ENCODE peak calls at places on chromosomes 7 and 10, in five cellular contexts. Y is mucosa of descending colon, S is A673, K is cardiac muscle cell, F is HAP-1. H is an unnamed sample. For H3K4me1, the result is how much of the 10 kb centered on the place peaks cover.

GRCh38 chr7:21946228-21946709 is 570 bp upstream of the CDCA7L start:
- DNase-seq in Y (no peak), S (no peak), K (no peak), F (no peak), H (no peak)

GRCh38 chr7:55477781-55478374 is 94.4 kb downstream of the VOPP1 start:
- DNase-seq in Y (no peak), S (no peak), K (no peak), F (no peak), H (peak)

GRCh38 chr7:131606346-131607290 is 50.2 kb upstream of the PODXL start:
- DNase-seq in Y (no peak), S (no peak), K (no peak), F (no peak), H (no peak)

GRCh38 chr10:34049887-34050286 is 715.4 kb upstream of the NRP1 start:
- DNase-seq in Y (no peak), S (peak), K (no peak), F (no peak), H (peak)

GRCh38 chr7:52925332-52925731 is 110.1 kb upstream of the POM121L12 start:
- DNase-seq in Y (no peak), S (no peak), K (no peak), F (no peak), H (no peak)

GRCh38 chr10:131909929-131910328 is 9.1 kb downstream of the PPP2R2D start:
- DNase-seq in Y (no peak), S (no peak), K (no peak), F (no peak), H (no peak)

GRCh38 chr10:85602713-85603112 is 763.9 kb downstream of the GRID1 start:
- DNase-seq in Y (no peak), S (no peak), K (no peak), F (no peak), H (peak)

GRCh38 chr10:60446070-60446833 is 56.6 kb upstream of the ANK3 start:
- DNase-seq in Y (no peak), S (no peak), K (no peak), F (no peak), H (no peak)

GRCh38 chr7:3683886-3684539 is 383.0 kb downstream of the SDK1 start:
- DNase-seq in Y (no peak), S (no peak), K (no peak), F (no peak), H (no peak)

DNA sequence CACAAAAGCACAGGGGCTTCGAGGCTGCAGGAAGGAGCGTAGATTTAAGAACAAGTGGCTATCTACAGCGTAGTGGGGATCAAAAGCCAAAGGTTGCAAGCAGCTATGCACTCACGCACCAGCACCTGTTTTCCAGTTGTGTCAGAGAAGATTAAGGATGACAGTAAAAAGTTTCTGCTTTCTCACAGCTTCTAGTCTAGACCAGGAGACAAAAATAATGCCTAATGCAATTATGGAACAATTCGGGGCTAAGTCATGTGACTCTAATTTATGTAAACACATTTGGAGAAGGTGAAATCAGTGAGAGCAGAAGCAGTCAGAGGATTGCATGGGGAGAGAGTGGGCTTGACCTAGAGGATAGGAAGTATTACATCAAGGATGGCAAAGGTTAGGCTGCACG is 48.0 kb upstream of the GPAM start:
- DNase-seq in Y (no peak), S (no peak), K (no peak), F (no peak), H (no peak)
- H3K4me3 ChIP-seq in Y (no peak), S (no peak), K (no peak), F (no peak), H (no peak)

GRCh38 chr10:122130474-122131110 is 140.5 kb upstream of the BTBD16 start:
- DNase-seq in Y (no peak), S (no peak), K (no peak), F (no peak), H (no peak)

GRCh38 chr10:122124808-122125207 is 135.8 kb downstream of the TACC2 start:
- DNase-seq in Y (no peak), S (no peak), K (no peak), F (no peak), H (no peak)

GRCh38 chr10:122126763-122127659 is 138.0 kb downstream of the TACC2 start:
- DNase-seq in Y (no peak), S (no peak), K (peak), F (peak), H (no peak)

GRCh38 chr10:122128357-122128756 is 139.4 kb downstream of the TACC2 start:
- DNase-seq in Y (no peak), S (no peak), K (no peak), F (no peak), H (peak)

GRCh38 chr10:122127943-122128342 is 139.0 kb downstream of the TACC2 start:
- DNase-seq in Y (no peak), S (no peak), K (peak), F (no peak), H (no peak)
- H3K4me1 ChIP-seq in Y (under half), S (under half), K (under half), F (under half), H (half or more)

GRCh38 chr7:38296059-38296857 is 22.8 kb upstream of the TARP start:
- DNase-seq in Y (no peak), S (no peak), K (no peak), F (no peak), H (no peak)
- H3K4me3 ChIP-seq in Y (no peak), S (no peak), K (no peak), F (no peak), H (no peak)

GRCh38 chr10:31940839-31941653 is 12.4 kb upstream of the ARHGAP12 start:
- DNase-seq in Y (peak), S (peak), K (no peak), F (no peak), H (no peak)

GRCh38 chr10:31942892-31943291 is 14.3 kb upstream of the ARHGAP12 start:
- DNase-seq in Y (no peak), S (no peak), K (no peak), F (no peak), H (no peak)

GRCh38 chr10:31944071-31944433 is 15.4 kb upstream of the ARHGAP12 start:
- DNase-seq in Y (no peak), S (no peak), K (no peak), F (no peak), H (no peak)

GRCh38 chr10:31939797-31940708 is 11.4 kb upstream of the ARHGAP12 start:
- DNase-seq in Y (no peak), S (peak), K (no peak), F (no peak), H (no peak)

DNA sequence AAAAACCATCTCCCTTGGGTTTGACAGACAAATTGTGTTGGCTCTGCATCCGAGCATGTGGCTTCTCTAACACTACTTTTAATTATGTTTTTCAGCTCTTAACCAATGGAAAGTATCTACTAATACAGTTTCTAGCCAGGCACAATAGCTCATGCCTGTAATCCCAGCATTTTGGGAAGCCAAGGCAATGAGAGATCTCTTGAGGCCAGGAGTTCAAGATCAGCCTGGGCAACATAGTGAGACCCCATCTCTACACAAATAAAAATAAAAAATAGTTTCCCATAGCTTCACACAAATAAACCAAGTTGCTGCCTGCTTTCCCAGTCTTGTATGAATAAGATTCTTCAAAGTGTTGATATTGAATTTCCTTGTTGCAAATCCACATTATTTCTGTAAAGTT is 13.8 kb upstream of the ARHGAP12 start:
- DNase-seq in Y (no peak), S (no peak), K (no peak), F (no peak), H (no peak)
- H3K4me1 ChIP-seq in Y (under half), S (half or more), K (under half), F (under half), H (under half)

GRCh38 chr10:17805440-17805839 is 3.7 kb upstream of the MRC1 start:
- DNase-seq in Y (no peak), S (no peak), K (no peak), F (no peak), H (no peak)

GRCh38 chr10:17805921-17806577 is 3.1 kb upstream of the MRC1 start:
- DNase-seq in Y (no peak), S (peak), K (peak), F (peak), H (no peak)

GRCh38 chr10:17811466-17811865 is 2.3 kb downstream of the MRC1 start:
- DNase-seq in Y (no peak), S (no peak), K (no peak), F (no peak), H (no peak)

GRCh38 chr10:17814981-17815380 is 5.8 kb downstream of the MRC1 start:
- DNase-seq in Y (no peak), S (no peak), K (no peak), F (no peak), H (no peak)

DNA sequence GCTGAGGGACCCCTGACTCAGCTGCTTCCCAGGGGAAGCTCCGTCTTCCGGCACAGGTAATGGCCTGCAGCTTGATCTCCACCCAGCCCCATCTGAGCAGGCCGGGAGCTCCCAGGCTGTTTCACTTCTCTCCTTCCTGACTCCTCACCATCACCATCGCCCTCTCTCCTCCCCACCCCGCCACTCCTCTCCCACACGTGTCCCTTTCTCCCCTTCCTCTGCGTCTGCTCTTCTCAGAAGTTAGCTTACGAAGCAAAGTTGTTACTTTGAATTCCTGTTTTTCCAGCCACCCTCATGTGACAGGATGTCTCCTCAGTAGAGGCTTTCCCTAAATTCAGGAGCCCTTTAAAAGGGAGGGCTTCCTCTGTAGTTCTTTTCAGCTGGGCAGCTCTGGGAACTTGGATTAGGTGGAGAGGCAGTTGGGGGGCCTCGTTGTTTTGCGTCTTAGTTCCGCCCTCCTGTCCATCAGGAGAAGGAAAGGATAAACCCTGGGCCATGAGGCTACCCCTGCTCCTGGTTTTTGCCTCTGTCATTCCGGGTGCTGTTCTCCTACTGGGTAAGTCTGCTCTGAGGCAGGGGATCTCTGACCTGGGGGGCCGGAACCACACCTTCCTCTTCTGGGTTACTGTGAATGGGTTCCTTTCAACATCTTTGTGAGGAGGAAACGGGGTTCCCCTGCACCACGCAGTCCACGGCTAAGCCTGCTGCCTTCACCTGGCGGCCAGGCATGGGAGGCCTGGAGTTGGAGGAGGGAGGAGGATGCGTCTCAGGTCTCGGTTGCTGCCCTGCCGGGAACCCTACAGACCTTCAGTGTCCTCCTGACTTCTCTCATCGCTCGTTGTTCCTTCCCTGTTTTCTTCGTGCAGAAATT is at the start of gene MRC1:
- DNase-seq in Y (peak), S (no peak), K (no peak), F (no peak), H (no peak)
- H3K4me3 ChIP-seq in Y (no peak), S (no peak), K (no peak), F (no peak), H (peak)

GRCh38 chr7:116526897-116527296 is 2.1 kb downstream of the CAV1 start:
- DNase-seq in Y (no peak), S (no peak), K (no peak), F (no peak), H (no peak)
- H3K4me1 ChIP-seq in Y (under half), S (under half), K (under half), F (under half), H (under half)

DNA sequence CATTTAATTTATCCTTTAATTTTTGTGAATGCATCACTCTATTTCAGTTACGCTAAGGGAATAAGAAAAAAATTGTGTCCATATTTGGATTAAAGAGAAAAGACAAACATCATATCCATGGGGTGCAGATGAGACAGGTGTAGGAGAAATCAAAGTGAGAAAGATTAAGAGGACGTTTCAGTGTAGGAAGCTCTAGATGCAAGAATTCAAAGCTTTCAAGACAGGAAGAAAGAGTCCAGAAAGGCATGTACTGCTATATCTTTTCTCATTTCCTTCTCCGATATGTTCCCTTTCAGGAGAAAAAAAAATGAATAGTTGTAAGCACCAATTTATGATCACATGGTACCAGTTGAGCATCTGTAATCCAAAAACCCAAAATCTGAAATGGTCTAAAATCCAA is 17.0 kb upstream of the C1GALT1 start:
- DNase-seq in Y (no peak), S (no peak), K (no peak), F (no peak), H (no peak)
- H3K4me3 ChIP-seq in Y (no peak), S (no peak), K (no peak), F (no peak), H (no peak)

DNA sequence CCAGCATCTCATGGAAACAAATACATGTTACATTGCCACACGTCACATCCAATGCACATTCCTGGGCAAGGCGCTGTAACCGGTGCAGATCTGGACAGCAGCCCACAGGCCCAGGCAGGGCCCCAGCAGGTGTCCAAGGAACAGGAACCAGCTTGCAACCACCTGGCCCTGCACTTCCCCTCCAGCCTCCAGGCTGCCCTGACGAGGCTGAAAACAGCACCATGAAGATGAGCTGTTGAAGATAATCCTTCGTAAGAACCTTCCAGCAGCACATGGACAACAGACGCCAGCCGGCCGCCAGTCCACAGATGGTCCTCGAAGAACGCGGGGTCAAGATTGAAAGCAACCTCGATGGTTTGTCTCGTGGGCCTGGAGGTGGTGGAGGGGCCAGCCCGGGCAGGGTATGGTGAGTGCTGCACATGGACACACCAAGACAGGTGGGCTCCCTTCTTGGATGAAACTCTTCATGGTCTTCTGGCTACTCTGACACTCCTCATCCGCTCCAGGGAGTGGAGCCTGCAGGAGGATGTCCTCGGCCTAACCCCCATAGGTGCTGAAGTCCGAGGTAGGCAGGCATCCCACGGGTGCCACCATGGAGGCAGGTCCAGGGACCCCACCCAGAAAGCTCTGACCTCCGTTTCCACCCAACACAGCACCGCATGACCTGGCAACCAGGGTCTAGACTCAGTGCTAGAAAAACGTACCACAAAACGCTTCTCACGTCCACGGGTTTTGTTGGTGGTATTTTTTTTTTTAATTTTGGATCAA is 22.9 kb downstream of the PDGFA start:
- DNase-seq in Y (peak), S (no peak), K (no peak), F (no peak), H (no peak)
- H3K4me1 ChIP-seq in Y (under half), S (under half), K (under half), F (under half), H (under half)

GRCh38 chr10:24340429-24340828 is 131.5 kb downstream of the KIAA1217 start:
- DNase-seq in Y (no peak), S (no peak), K (no peak), F (no peak), H (no peak)

GRCh38 chr10:24339387-24339786 is 130.4 kb downstream of the KIAA1217 start:
- DNase-seq in Y (no peak), S (no peak), K (no peak), F (no peak), H (no peak)

GRCh38 chr10:24344279-24344678 is 135.3 kb downstream of the KIAA1217 start:
- DNase-seq in Y (no peak), S (peak), K (no peak), F (no peak), H (no peak)

GRCh38 chr10:24341897-24342296 is 133.0 kb downstream of the KIAA1217 start:
- DNase-seq in Y (no peak), S (no peak), K (no peak), F (no peak), H (no peak)

DNA sequence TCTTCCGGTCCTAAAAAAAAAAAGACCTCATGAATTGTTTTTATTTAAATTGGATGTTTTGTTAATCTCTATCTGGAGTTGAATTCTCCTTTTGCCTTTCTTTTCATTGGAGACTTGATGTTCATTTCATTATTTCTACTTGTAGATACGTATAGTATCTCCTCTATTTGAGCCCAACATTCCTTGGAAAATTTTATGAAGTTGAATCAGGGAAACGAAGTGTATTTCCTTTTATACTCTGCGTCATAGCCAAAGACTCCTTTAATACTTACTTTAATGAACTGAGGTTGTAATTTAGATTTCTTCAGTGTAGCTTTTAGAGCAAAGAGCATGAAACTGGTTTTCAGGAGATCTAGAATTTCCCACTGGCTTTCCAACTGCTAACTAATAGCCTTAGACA is 132.4 kb downstream of the KIAA1217 start:
- DNase-seq in Y (no peak), S (no peak), K (no peak), F (no peak), H (no peak)
- H3K4me3 ChIP-seq in Y (no peak), S (no peak), K (no peak), F (no peak), H (no peak)